ENCODE peak calls at places on chromosome 4, in ten cellular contexts. One of them, this sample, is unnamed.

GRCh38 chr4:174119818-174120217 is 163.6 kb downstream of the FBXO8 start:
- DNase-seq in amniotic epithelial cell: peak
- DNase-seq in stimulated activated CD4-positive, alpha-beta T cell treated with anti-CD3 and anti-CD28 coated beads, Interleukin-2, amount 100 ng/mL, for 48 hours: no peak
- DNase-seq in activated effector memory CD4-positive, alpha-beta T cell treated with anti-CD3 and anti-CD28 coated beads, Interleukin-2, amount 50 U/mL, for 16 hours: no peak
- DNase-seq in iPS DF 19.7: no peak
- DNase-seq in glomerular endothelial cell: no peak
- DNase-seq in NCI-H2029 treated with DMSO at 0.1 percent for 48 hours: no peak
- DNase-seq in naive thymus-derived CD8-positive, alpha-beta T cell: no peak
- DNase-seq in cardiac fibroblast: peak
- DNase-seq in midbrain: no peak
- DNase-seq in this sample: no peak

GRCh38 chr4:127006509-127006908 is 626.2 kb upstream of the INTU start:
- DNase-seq in amniotic epithelial cell: peak
- DNase-seq in stimulated activated CD4-positive, alpha-beta T cell treated with anti-CD3 and anti-CD28 coated beads, Interleukin-2, amount 100 ng/mL, for 48 hours: no peak
- DNase-seq in activated effector memory CD4-positive, alpha-beta T cell treated with anti-CD3 and anti-CD28 coated beads, Interleukin-2, amount 50 U/mL, for 16 hours: no peak
- DNase-seq in iPS DF 19.7: no peak
- DNase-seq in glomerular endothelial cell: no peak
- DNase-seq in NCI-H2029 treated with DMSO at 0.1 percent for 48 hours: no peak
- DNase-seq in naive thymus-derived CD8-positive, alpha-beta T cell: no peak
- DNase-seq in cardiac fibroblast: no peak
- DNase-seq in midbrain: no peak
- DNase-seq in this sample: no peak

GRCh38 chr4:157996598-157996997 is 176.2 kb downstream of the GASK1B start:
- DNase-seq in amniotic epithelial cell: no peak
- DNase-seq in stimulated activated CD4-positive, alpha-beta T cell treated with anti-CD3 and anti-CD28 coated beads, Interleukin-2, amount 100 ng/mL, for 48 hours: no peak
- DNase-seq in activated effector memory CD4-positive, alpha-beta T cell treated with anti-CD3 and anti-CD28 coated beads, Interleukin-2, amount 50 U/mL, for 16 hours: no peak
- DNase-seq in iPS DF 19.7: no peak
- DNase-seq in glomerular endothelial cell: no peak
- DNase-seq in NCI-H2029 treated with DMSO at 0.1 percent for 48 hours: no peak
- DNase-seq in naive thymus-derived CD8-positive, alpha-beta T cell: no peak
- DNase-seq in cardiac fibroblast: no peak
- DNase-seq in midbrain: no peak
- DNase-seq in this sample: no peak

GRCh38 chr4:174244441-174244840 is 39.0 kb downstream of the FBXO8 start:
- DNase-seq in amniotic epithelial cell: peak
- DNase-seq in stimulated activated CD4-positive, alpha-beta T cell treated with anti-CD3 and anti-CD28 coated beads, Interleukin-2, amount 100 ng/mL, for 48 hours: no peak
- DNase-seq in activated effector memory CD4-positive, alpha-beta T cell treated with anti-CD3 and anti-CD28 coated beads, Interleukin-2, amount 50 U/mL, for 16 hours: no peak
- DNase-seq in iPS DF 19.7: no peak
- DNase-seq in glomerular endothelial cell: no peak
- DNase-seq in NCI-H2029 treated with DMSO at 0.1 percent for 48 hours: no peak
- DNase-seq in naive thymus-derived CD8-positive, alpha-beta T cell: no peak
- DNase-seq in cardiac fibroblast: peak
- DNase-seq in midbrain: no peak
- DNase-seq in this sample: peak

GRCh38 chr4:39134674-39135073 is 47.7 kb upstream of the WDR19 start:
- DNase-seq in amniotic epithelial cell: no peak
- DNase-seq in stimulated activated CD4-positive, alpha-beta T cell treated with anti-CD3 and anti-CD28 coated beads, Interleukin-2, amount 100 ng/mL, for 48 hours: no peak
- DNase-seq in activated effector memory CD4-positive, alpha-beta T cell treated with anti-CD3 and anti-CD28 coated beads, Interleukin-2, amount 50 U/mL, for 16 hours: no peak
- DNase-seq in iPS DF 19.7: no peak
- DNase-seq in glomerular endothelial cell: no peak
- DNase-seq in NCI-H2029 treated with DMSO at 0.1 percent for 48 hours: no peak
- DNase-seq in naive thymus-derived CD8-positive, alpha-beta T cell: no peak
- DNase-seq in cardiac fibroblast: no peak
- DNase-seq in midbrain: no peak
- DNase-seq in this sample: no peak

GRCh38 chr4:55768291-55768690 is 51.3 kb upstream of the EXOC1L start:
- DNase-seq in amniotic epithelial cell: peak
- DNase-seq in stimulated activated CD4-positive, alpha-beta T cell treated with anti-CD3 and anti-CD28 coated beads, Interleukin-2, amount 100 ng/mL, for 48 hours: no peak
- DNase-seq in activated effector memory CD4-positive, alpha-beta T cell treated with anti-CD3 and anti-CD28 coated beads, Interleukin-2, amount 50 U/mL, for 16 hours: no peak
- DNase-seq in iPS DF 19.7: peak
- DNase-seq in glomerular endothelial cell: no peak
- DNase-seq in NCI-H2029 treated with DMSO at 0.1 percent for 48 hours: no peak
- DNase-seq in naive thymus-derived CD8-positive, alpha-beta T cell: no peak
- DNase-seq in cardiac fibroblast: peak
- DNase-seq in midbrain: no peak
- DNase-seq in this sample: peak

GRCh38 chr4:87839309-87839946 is 6.7 kb downstream of the MEPE start:
- DNase-seq in amniotic epithelial cell: peak
- DNase-seq in stimulated activated CD4-positive, alpha-beta T cell treated with anti-CD3 and anti-CD28 coated beads, Interleukin-2, amount 100 ng/mL, for 48 hours: no peak
- DNase-seq in activated effector memory CD4-positive, alpha-beta T cell treated with anti-CD3 and anti-CD28 coated beads, Interleukin-2, amount 50 U/mL, for 16 hours: no peak
- DNase-seq in iPS DF 19.7: no peak
- DNase-seq in glomerular endothelial cell: no peak
- DNase-seq in NCI-H2029 treated with DMSO at 0.1 percent for 48 hours: peak
- DNase-seq in naive thymus-derived CD8-positive, alpha-beta T cell: no peak
- DNase-seq in cardiac fibroblast: peak
- DNase-seq in midbrain: peak
- DNase-seq in this sample: peak

GRCh38 chr4:38025665-38026064 is 65.5 kb downstream of the PTTG2 start:
- DNase-seq in amniotic epithelial cell: no peak
- DNase-seq in stimulated activated CD4-positive, alpha-beta T cell treated with anti-CD3 and anti-CD28 coated beads, Interleukin-2, amount 100 ng/mL, for 48 hours: no peak
- DNase-seq in activated effector memory CD4-positive, alpha-beta T cell treated with anti-CD3 and anti-CD28 coated beads, Interleukin-2, amount 50 U/mL, for 16 hours: no peak
- DNase-seq in iPS DF 19.7: no peak
- DNase-seq in glomerular endothelial cell: no peak
- DNase-seq in NCI-H2029 treated with DMSO at 0.1 percent for 48 hours: no peak
- DNase-seq in naive thymus-derived CD8-positive, alpha-beta T cell: no peak
- DNase-seq in cardiac fibroblast: no peak
- DNase-seq in midbrain: no peak
- DNase-seq in this sample: no peak

GRCh38 chr4:140811429-140811828 is 55.2 kb upstream of the TBC1D9 start:
- DNase-seq in amniotic epithelial cell: no peak
- DNase-seq in stimulated activated CD4-positive, alpha-beta T cell treated with anti-CD3 and anti-CD28 coated beads, Interleukin-2, amount 100 ng/mL, for 48 hours: no peak
- DNase-seq in activated effector memory CD4-positive, alpha-beta T cell treated with anti-CD3 and anti-CD28 coated beads, Interleukin-2, amount 50 U/mL, for 16 hours: no peak
- DNase-seq in iPS DF 19.7: no peak
- DNase-seq in glomerular endothelial cell: no peak
- DNase-seq in NCI-H2029 treated with DMSO at 0.1 percent for 48 hours: no peak
- DNase-seq in naive thymus-derived CD8-positive, alpha-beta T cell: no peak
- DNase-seq in cardiac fibroblast: no peak
- DNase-seq in midbrain: no peak
- DNase-seq in this sample: no peak

GRCh38 chr4:105637409-105638258 is 70.9 kb downstream of the INTS12 start:
- DNase-seq in amniotic epithelial cell: peak
- DNase-seq in stimulated activated CD4-positive, alpha-beta T cell treated with anti-CD3 and anti-CD28 coated beads, Interleukin-2, amount 100 ng/mL, for 48 hours: no peak
- DNase-seq in activated effector memory CD4-positive, alpha-beta T cell treated with anti-CD3 and anti-CD28 coated beads, Interleukin-2, amount 50 U/mL, for 16 hours: no peak
- DNase-seq in iPS DF 19.7: no peak
- DNase-seq in glomerular endothelial cell: no peak
- DNase-seq in NCI-H2029 treated with DMSO at 0.1 percent for 48 hours: peak
- DNase-seq in naive thymus-derived CD8-positive, alpha-beta T cell: peak
- DNase-seq in cardiac fibroblast: peak
- DNase-seq in midbrain: peak
- DNase-seq in this sample: no peak

GRCh38 chr4:150012851-150013360 is 65.3 kb upstream of the DCLK2 start:
- DNase-seq in amniotic epithelial cell: no peak
- DNase-seq in stimulated activated CD4-positive, alpha-beta T cell treated with anti-CD3 and anti-CD28 coated beads, Interleukin-2, amount 100 ng/mL, for 48 hours: no peak
- DNase-seq in activated effector memory CD4-positive, alpha-beta T cell treated with anti-CD3 and anti-CD28 coated beads, Interleukin-2, amount 50 U/mL, for 16 hours: no peak
- DNase-seq in iPS DF 19.7: no peak
- DNase-seq in glomerular endothelial cell: no peak
- DNase-seq in NCI-H2029 treated with DMSO at 0.1 percent for 48 hours: no peak
- DNase-seq in naive thymus-derived CD8-positive, alpha-beta T cell: no peak
- DNase-seq in cardiac fibroblast: no peak
- DNase-seq in midbrain: no peak
- DNase-seq in this sample: no peak

GRCh38 chr4:188971125-188971524 is 831.9 kb downstream of the TRIML1 start:
- DNase-seq in amniotic epithelial cell: peak
- DNase-seq in stimulated activated CD4-positive, alpha-beta T cell treated with anti-CD3 and anti-CD28 coated beads, Interleukin-2, amount 100 ng/mL, for 48 hours: no peak
- DNase-seq in activated effector memory CD4-positive, alpha-beta T cell treated with anti-CD3 and anti-CD28 coated beads, Interleukin-2, amount 50 U/mL, for 16 hours: no peak
- DNase-seq in iPS DF 19.7: no peak
- DNase-seq in glomerular endothelial cell: no peak
- DNase-seq in NCI-H2029 treated with DMSO at 0.1 percent for 48 hours: peak
- DNase-seq in naive thymus-derived CD8-positive, alpha-beta T cell: no peak
- DNase-seq in cardiac fibroblast: peak
- DNase-seq in midbrain: peak
- DNase-seq in this sample: peak

GRCh38 chr4:140851804-140852203 is 95.6 kb upstream of the TBC1D9 start:
- DNase-seq in amniotic epithelial cell: no peak
- DNase-seq in stimulated activated CD4-positive, alpha-beta T cell treated with anti-CD3 and anti-CD28 coated beads, Interleukin-2, amount 100 ng/mL, for 48 hours: no peak
- DNase-seq in activated effector memory CD4-positive, alpha-beta T cell treated with anti-CD3 and anti-CD28 coated beads, Interleukin-2, amount 50 U/mL, for 16 hours: no peak
- DNase-seq in iPS DF 19.7: no peak
- DNase-seq in glomerular endothelial cell: no peak
- DNase-seq in NCI-H2029 treated with DMSO at 0.1 percent for 48 hours: no peak
- DNase-seq in naive thymus-derived CD8-positive, alpha-beta T cell: no peak
- DNase-seq in cardiac fibroblast: no peak
- DNase-seq in midbrain: no peak
- DNase-seq in this sample: no peak

GRCh38 chr4:680931-681645 is 6.7 kb downstream of the MYL5 start:
- DNase-seq in amniotic epithelial cell: no peak
- DNase-seq in stimulated activated CD4-positive, alpha-beta T cell treated with anti-CD3 and anti-CD28 coated beads, Interleukin-2, amount 100 ng/mL, for 48 hours: no peak
- DNase-seq in activated effector memory CD4-positive, alpha-beta T cell treated with anti-CD3 and anti-CD28 coated beads, Interleukin-2, amount 50 U/mL, for 16 hours: peak
- DNase-seq in iPS DF 19.7: no peak
- DNase-seq in glomerular endothelial cell: no peak
- DNase-seq in NCI-H2029 treated with DMSO at 0.1 percent for 48 hours: no peak
- DNase-seq in naive thymus-derived CD8-positive, alpha-beta T cell: peak
- DNase-seq in cardiac fibroblast: no peak
- DNase-seq in midbrain: peak
- DNase-seq in this sample: peak

GRCh38 chr4:188139141-188139540 is at the start of gene TRIML1:
- DNase-seq in amniotic epithelial cell: no peak
- DNase-seq in stimulated activated CD4-positive, alpha-beta T cell treated with anti-CD3 and anti-CD28 coated beads, Interleukin-2, amount 100 ng/mL, for 48 hours: no peak
- DNase-seq in activated effector memory CD4-positive, alpha-beta T cell treated with anti-CD3 and anti-CD28 coated beads, Interleukin-2, amount 50 U/mL, for 16 hours: no peak
- DNase-seq in iPS DF 19.7: no peak
- DNase-seq in glomerular endothelial cell: no peak
- DNase-seq in NCI-H2029 treated with DMSO at 0.1 percent for 48 hours: no peak
- DNase-seq in naive thymus-derived CD8-positive, alpha-beta T cell: no peak
- DNase-seq in cardiac fibroblast: no peak
- DNase-seq in midbrain: no peak
- DNase-seq in this sample: no peak

GRCh38 chr4:54566608-54567007 is 91.1 kb upstream of the KIT start:
- DNase-seq in amniotic epithelial cell: no peak
- DNase-seq in stimulated activated CD4-positive, alpha-beta T cell treated with anti-CD3 and anti-CD28 coated beads, Interleukin-2, amount 100 ng/mL, for 48 hours: no peak
- DNase-seq in activated effector memory CD4-positive, alpha-beta T cell treated with anti-CD3 and anti-CD28 coated beads, Interleukin-2, amount 50 U/mL, for 16 hours: no peak
- DNase-seq in iPS DF 19.7: no peak
- DNase-seq in glomerular endothelial cell: no peak
- DNase-seq in NCI-H2029 treated with DMSO at 0.1 percent for 48 hours: peak
- DNase-seq in naive thymus-derived CD8-positive, alpha-beta T cell: no peak
- DNase-seq in cardiac fibroblast: no peak
- DNase-seq in midbrain: no peak
- DNase-seq in this sample: no peak

GRCh38 chr4:72107456-72107855 is 75.7 kb downstream of the NPFFR2 start:
- DNase-seq in amniotic epithelial cell: no peak
- DNase-seq in stimulated activated CD4-positive, alpha-beta T cell treated with anti-CD3 and anti-CD28 coated beads, Interleukin-2, amount 100 ng/mL, for 48 hours: no peak
- DNase-seq in activated effector memory CD4-positive, alpha-beta T cell treated with anti-CD3 and anti-CD28 coated beads, Interleukin-2, amount 50 U/mL, for 16 hours: no peak
- DNase-seq in iPS DF 19.7: no peak
- DNase-seq in glomerular endothelial cell: no peak
- DNase-seq in NCI-H2029 treated with DMSO at 0.1 percent for 48 hours: no peak
- DNase-seq in naive thymus-derived CD8-positive, alpha-beta T cell: no peak
- DNase-seq in cardiac fibroblast: no peak
- DNase-seq in midbrain: no peak
- DNase-seq in this sample: no peak

GRCh38 chr4:146488495-146489174 is 33.1 kb downstream of the SLC10A7 start:
- DNase-seq in amniotic epithelial cell: peak
- DNase-seq in stimulated activated CD4-positive, alpha-beta T cell treated with anti-CD3 and anti-CD28 coated beads, Interleukin-2, amount 100 ng/mL, for 48 hours: no peak
- DNase-seq in activated effector memory CD4-positive, alpha-beta T cell treated with anti-CD3 and anti-CD28 coated beads, Interleukin-2, amount 50 U/mL, for 16 hours: no peak
- DNase-seq in iPS DF 19.7: no peak
- DNase-seq in glomerular endothelial cell: peak
- DNase-seq in NCI-H2029 treated with DMSO at 0.1 percent for 48 hours: no peak
- DNase-seq in naive thymus-derived CD8-positive, alpha-beta T cell: peak
- DNase-seq in cardiac fibroblast: peak
- DNase-seq in midbrain: no peak
- DNase-seq in this sample: no peak

GRCh38 chr4:173176010-173176409 is 7.4 kb downstream of the GALNT7 start:
- DNase-seq in amniotic epithelial cell: no peak
- DNase-seq in stimulated activated CD4-positive, alpha-beta T cell treated with anti-CD3 and anti-CD28 coated beads, Interleukin-2, amount 100 ng/mL, for 48 hours: no peak
- DNase-seq in activated effector memory CD4-positive, alpha-beta T cell treated with anti-CD3 and anti-CD28 coated beads, Interleukin-2, amount 50 U/mL, for 16 hours: no peak
- DNase-seq in iPS DF 19.7: no peak
- DNase-seq in glomerular endothelial cell: no peak
- DNase-seq in NCI-H2029 treated with DMSO at 0.1 percent for 48 hours: no peak
- DNase-seq in naive thymus-derived CD8-positive, alpha-beta T cell: no peak
- DNase-seq in cardiac fibroblast: no peak
- DNase-seq in midbrain: no peak
- DNase-seq in this sample: no peak

GRCh38 chr4:153788064-153788418 is 842 bp downstream of the SFRP2 start:
- DNase-seq in amniotic epithelial cell: no peak
- DNase-seq in stimulated activated CD4-positive, alpha-beta T cell treated with anti-CD3 and anti-CD28 coated beads, Interleukin-2, amount 100 ng/mL, for 48 hours: no peak
- DNase-seq in activated effector memory CD4-positive, alpha-beta T cell treated with anti-CD3 and anti-CD28 coated beads, Interleukin-2, amount 50 U/mL, for 16 hours: no peak
- DNase-seq in iPS DF 19.7: no peak
- DNase-seq in glomerular endothelial cell: no peak
- DNase-seq in NCI-H2029 treated with DMSO at 0.1 percent for 48 hours: no peak
- DNase-seq in naive thymus-derived CD8-positive, alpha-beta T cell: no peak
- DNase-seq in cardiac fibroblast: no peak
- DNase-seq in midbrain: no peak
- DNase-seq in this sample: no peak

GRCh38 chr4:168139336-168139735 is 47.0 kb downstream of the ANXA10 start:
- DNase-seq in amniotic epithelial cell: peak
- DNase-seq in stimulated activated CD4-positive, alpha-beta T cell treated with anti-CD3 and anti-CD28 coated beads, Interleukin-2, amount 100 ng/mL, for 48 hours: no peak
- DNase-seq in activated effector memory CD4-positive, alpha-beta T cell treated with anti-CD3 and anti-CD28 coated beads, Interleukin-2, amount 50 U/mL, for 16 hours: no peak
- DNase-seq in iPS DF 19.7: no peak
- DNase-seq in glomerular endothelial cell: no peak
- DNase-seq in NCI-H2029 treated with DMSO at 0.1 percent for 48 hours: no peak
- DNase-seq in naive thymus-derived CD8-positive, alpha-beta T cell: no peak
- DNase-seq in cardiac fibroblast: peak
- DNase-seq in midbrain: no peak
- DNase-seq in this sample: peak

GRCh38 chr4:99863804-99864203 is 30.4 kb downstream of the LAMTOR3 start:
- DNase-seq in amniotic epithelial cell: peak
- DNase-seq in stimulated activated CD4-positive, alpha-beta T cell treated with anti-CD3 and anti-CD28 coated beads, Interleukin-2, amount 100 ng/mL, for 48 hours: no peak
- DNase-seq in activated effector memory CD4-positive, alpha-beta T cell treated with anti-CD3 and anti-CD28 coated beads, Interleukin-2, amount 50 U/mL, for 16 hours: no peak
- DNase-seq in iPS DF 19.7: no peak
- DNase-seq in glomerular endothelial cell: no peak
- DNase-seq in NCI-H2029 treated with DMSO at 0.1 percent for 48 hours: no peak
- DNase-seq in naive thymus-derived CD8-positive, alpha-beta T cell: no peak
- DNase-seq in cardiac fibroblast: peak
- DNase-seq in midbrain: no peak
- DNase-seq in this sample: peak

GRCh38 chr4:82833696-82834313 is 35.2 kb upstream of the SCD5 start:
- DNase-seq in amniotic epithelial cell: peak
- DNase-seq in stimulated activated CD4-positive, alpha-beta T cell treated with anti-CD3 and anti-CD28 coated beads, Interleukin-2, amount 100 ng/mL, for 48 hours: no peak
- DNase-seq in activated effector memory CD4-positive, alpha-beta T cell treated with anti-CD3 and anti-CD28 coated beads, Interleukin-2, amount 50 U/mL, for 16 hours: no peak
- DNase-seq in iPS DF 19.7: no peak
- DNase-seq in glomerular endothelial cell: no peak
- DNase-seq in NCI-H2029 treated with DMSO at 0.1 percent for 48 hours: no peak
- DNase-seq in naive thymus-derived CD8-positive, alpha-beta T cell: no peak
- DNase-seq in cardiac fibroblast: peak
- DNase-seq in midbrain: no peak
- DNase-seq in this sample: peak

GRCh38 chr4:21625447-21625846 is 323.1 kb downstream of the KCNIP4 start:
- DNase-seq in amniotic epithelial cell: no peak
- DNase-seq in stimulated activated CD4-positive, alpha-beta T cell treated with anti-CD3 and anti-CD28 coated beads, Interleukin-2, amount 100 ng/mL, for 48 hours: no peak
- DNase-seq in activated effector memory CD4-positive, alpha-beta T cell treated with anti-CD3 and anti-CD28 coated beads, Interleukin-2, amount 50 U/mL, for 16 hours: no peak
- DNase-seq in iPS DF 19.7: no peak
- DNase-seq in glomerular endothelial cell: no peak
- DNase-seq in NCI-H2029 treated with DMSO at 0.1 percent for 48 hours: no peak
- DNase-seq in naive thymus-derived CD8-positive, alpha-beta T cell: no peak
- DNase-seq in cardiac fibroblast: no peak
- DNase-seq in midbrain: no peak
- DNase-seq in this sample: no peak

GRCh38 chr4:111754003-111754402 is 391.3 kb upstream of the FAM241A start:
- DNase-seq in amniotic epithelial cell: no peak
- DNase-seq in stimulated activated CD4-positive, alpha-beta T cell treated with anti-CD3 and anti-CD28 coated beads, Interleukin-2, amount 100 ng/mL, for 48 hours: no peak
- DNase-seq in activated effector memory CD4-positive, alpha-beta T cell treated with anti-CD3 and anti-CD28 coated beads, Interleukin-2, amount 50 U/mL, for 16 hours: no peak
- DNase-seq in iPS DF 19.7: no peak
- DNase-seq in glomerular endothelial cell: no peak
- DNase-seq in NCI-H2029 treated with DMSO at 0.1 percent for 48 hours: no peak
- DNase-seq in naive thymus-derived CD8-positive, alpha-beta T cell: no peak
- DNase-seq in cardiac fibroblast: no peak
- DNase-seq in midbrain: no peak
- DNase-seq in this sample: no peak

GRCh38 chr4:74386159-74386558 is 21.2 kb downstream of the EREG start:
- DNase-seq in amniotic epithelial cell: no peak
- DNase-seq in stimulated activated CD4-positive, alpha-beta T cell treated with anti-CD3 and anti-CD28 coated beads, Interleukin-2, amount 100 ng/mL, for 48 hours: no peak
- DNase-seq in activated effector memory CD4-positive, alpha-beta T cell treated with anti-CD3 and anti-CD28 coated beads, Interleukin-2, amount 50 U/mL, for 16 hours: no peak
- DNase-seq in iPS DF 19.7: no peak
- DNase-seq in glomerular endothelial cell: no peak
- DNase-seq in NCI-H2029 treated with DMSO at 0.1 percent for 48 hours: no peak
- DNase-seq in naive thymus-derived CD8-positive, alpha-beta T cell: no peak
- DNase-seq in cardiac fibroblast: no peak
- DNase-seq in midbrain: no peak
- DNase-seq in this sample: no peak

GRCh38 chr4:143559757-143560147 is 46.2 kb downstream of the SMARCA5 start:
- DNase-seq in amniotic epithelial cell: peak
- DNase-seq in stimulated activated CD4-positive, alpha-beta T cell treated with anti-CD3 and anti-CD28 coated beads, Interleukin-2, amount 100 ng/mL, for 48 hours: no peak
- DNase-seq in activated effector memory CD4-positive, alpha-beta T cell treated with anti-CD3 and anti-CD28 coated beads, Interleukin-2, amount 50 U/mL, for 16 hours: peak
- DNase-seq in iPS DF 19.7: no peak
- DNase-seq in glomerular endothelial cell: no peak
- DNase-seq in NCI-H2029 treated with DMSO at 0.1 percent for 48 hours: no peak
- DNase-seq in naive thymus-derived CD8-positive, alpha-beta T cell: peak
- DNase-seq in cardiac fibroblast: no peak
- DNase-seq in midbrain: no peak
- DNase-seq in this sample: no peak

GRCh38 chr4:126807132-126807531 is 825.6 kb upstream of the INTU start:
- DNase-seq in amniotic epithelial cell: no peak
- DNase-seq in stimulated activated CD4-positive, alpha-beta T cell treated with anti-CD3 and anti-CD28 coated beads, Interleukin-2, amount 100 ng/mL, for 48 hours: no peak
- DNase-seq in activated effector memory CD4-positive, alpha-beta T cell treated with anti-CD3 and anti-CD28 coated beads, Interleukin-2, amount 50 U/mL, for 16 hours: no peak
- DNase-seq in iPS DF 19.7: no peak
- DNase-seq in glomerular endothelial cell: no peak
- DNase-seq in NCI-H2029 treated with DMSO at 0.1 percent for 48 hours: no peak
- DNase-seq in naive thymus-derived CD8-positive, alpha-beta T cell: no peak
- DNase-seq in cardiac fibroblast: no peak
- DNase-seq in midbrain: no peak
- DNase-seq in this sample: peak